ENCODE peak calls at places on chromosomes 5 and 9, in four cellular contexts. F is GM23248, C is mesenchymal stem cell, S is endodermal cell. X is an unnamed sample.

GRCh38 chr9:19946446-19947109 is 157.7 kb upstream of the SLC24A2 start:
- DNase-seq in F (peak; percentile 55), C (peak; percentile 23), S (peak; percentile 56), X (no peak)

GRCh38 chr5:6598351-6598900 is 34.4 kb downstream of the NSUN2 start:
- DNase-seq in F (peak; percentile 70), C (no peak), S (peak; percentile 40), X (no peak)

GRCh38 chr5:137891849-137892248 is 2.6 kb downstream of the PKD2L2 start:
- DNase-seq in F (no peak), C (no peak), S (no peak), X (no peak)

GRCh38 chr5:116084231-116084630 is 594 bp upstream of the COMMD10 start:
- DNase-seq in F (peak; percentile 63), C (peak; percentile 45), S (no peak), X (no peak)

GRCh38 chr5:179765400-179765799 is 28.4 kb upstream of the LTC4S start:
- DNase-seq in F (peak; percentile 94), C (peak; percentile 97), S (no peak), X (no peak)

GRCh38 chr5:90675222-90675621 is 116.6 kb downstream of the ADGRV1 start:
- DNase-seq in F (no peak), C (no peak), S (no peak), X (no peak)

GRCh38 chr5:76468625-76469410 is 65.7 kb downstream of the IQGAP2 start:
- DNase-seq in F (no peak), C (no peak), S (no peak), X (no peak)

GRCh38 chr5:171675511-171675910 is 110.1 kb upstream of the SMIM23 start:
- DNase-seq in F (no peak), C (no peak), S (no peak), X (no peak)

GRCh38 chr5:132883261-132883834 is 9.9 kb downstream of the LEAP2 start:
- DNase-seq in F (peak; percentile 89), C (peak; percentile 82), S (peak; percentile 66), X (no peak)

GRCh38 chr5:157252741-157253465 is 13.0 kb upstream of the CYFIP2 start:
- DNase-seq in F (peak; percentile 45), C (peak; percentile 28), S (no peak), X (no peak)

GRCh38 chr9:127919253-127919815 is 2.5 kb upstream of the ST6GALNAC4 start:
- DNase-seq in F (peak; percentile 100), C (peak; percentile 100), S (no peak), X (peak; percentile 96)

GRCh38 chr9:127921592-127922120 is 4.8 kb upstream of the ST6GALNAC4 start:
- DNase-seq in F (peak; percentile 71), C (peak; percentile 58), S (peak; percentile 90), X (peak; percentile 88)

GRCh38 chr9:127918201-127919107 is 1.6 kb upstream of the ST6GALNAC4 start:
- DNase-seq in F (peak; percentile 72), C (peak; percentile 43), S (peak; percentile 79), X (peak; percentile 71)

GRCh38 chr9:127923046-127923445 is 6.2 kb upstream of the ST6GALNAC4 start:
- DNase-seq in F (no peak), C (no peak), S (peak; percentile 83), X (no peak)

GRCh38 chr9:127920794-127921193 is 4.0 kb upstream of the ST6GALNAC4 start:
- DNase-seq in F (no peak), C (no peak), S (no peak), X (no peak)
- H3K4me1 ChIP-seq in F (peaks cover 49% of the 10 kb centered on the region), C (peaks cover 36% of the 10 kb centered on the region), S (no peaks in the 10 kb centered on the region), X (no peaks in the 10 kb centered on the region)

GRCh38 chr5:146118325-146118724 is 12.9 kb upstream of the PLAC8L1 start:
- DNase-seq in F (no peak), C (no peak), S (no peak), X (no peak)
- H3K27ac ChIP-seq in F (no peak overlapping the region), C (no peak overlapping the region), S (no peak overlapping the region), X (no peak overlapping the region)

GRCh38 chr9:84478996-84479395 is 138.4 kb upstream of the SLC28A3 start:
- DNase-seq in F (peak; percentile 24), C (no peak), S (no peak), X (no peak)
- H3K9ac ChIP-seq in F (no peak overlapping the region), C (no peak overlapping the region), S (no peak overlapping the region), X (no peak overlapping the region)

GRCh38 chr9:129840024-129840423 is 4.8 kb downstream of the USP20 start:
- DNase-seq in F (no peak), C (no peak), S (no peak), X (no peak)

GRCh38 chr9:129849901-129850300 is 14.6 kb downstream of the USP20 start:
- DNase-seq in F (no peak), C (no peak), S (no peak), X (no peak)

GRCh38 chr9:129849042-129849441 is 13.8 kb downstream of the USP20 start:
- DNase-seq in F (no peak), C (no peak), S (no peak), X (no peak)

GRCh38 chr9:129841071-129841470 is 5.8 kb downstream of the USP20 start:
- DNase-seq in F (no peak), C (no peak), S (no peak), X (no peak)

DNA sequence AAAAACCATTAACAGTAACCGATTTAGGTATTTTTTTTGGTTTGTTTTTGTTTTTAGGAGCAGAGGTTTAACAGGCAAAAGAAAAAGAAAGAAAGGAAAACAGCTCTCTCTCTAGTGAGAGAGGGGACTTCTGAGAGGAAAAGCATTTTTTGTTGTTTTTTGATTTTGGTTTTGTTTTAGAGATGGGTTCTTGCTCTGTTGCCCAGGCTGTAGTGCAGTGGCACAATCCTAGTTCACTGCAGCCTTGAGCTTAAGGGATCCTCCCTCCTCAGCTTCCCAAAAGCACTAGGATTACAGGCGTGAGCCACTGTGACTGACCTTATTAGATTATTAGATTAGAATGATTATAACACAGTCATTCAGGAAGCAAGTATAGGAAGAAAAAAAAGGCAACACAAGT is 10.1 kb downstream of the USP20 start:
- DNase-seq in F (no peak), C (no peak), S (no peak), X (no peak)
- H3K4me1 ChIP-seq in F (no peaks in the 10 kb centered on the region), C (peaks cover 2% of the 10 kb centered on the region), S (no peaks in the 10 kb centered on the region), X (peaks cover under 1% of the 10 kb centered on the region)

GRCh38 chr5:102815084-102815483 is 60.0 kb downstream of the PAM start:
- DNase-seq in F (no peak), C (no peak), S (no peak), X (no peak)
- H3K27ac ChIP-seq in F (no peak overlapping the region), C (no peak overlapping the region), S (no peak overlapping the region), X (no peak overlapping the region)

GRCh38 chr9:16651445-16651964 is 219.0 kb downstream of the BNC2 start:
- DNase-seq in F (no peak), C (no peak), S (no peak), X (no peak)

GRCh38 chr9:16653491-16654407 is 216.7 kb downstream of the BNC2 start:
- DNase-seq in F (no peak), C (peak; percentile 54), S (no peak), X (no peak)

GRCh38 chr9:16656432-16657169 is 213.9 kb downstream of the BNC2 start:
- DNase-seq in F (no peak), C (no peak), S (no peak), X (no peak)

GRCh38 chr9:16654727-16655126 is 215.7 kb downstream of the BNC2 start:
- DNase-seq in F (no peak), C (no peak), S (no peak), X (no peak)

GRCh38 chr9:16652511-16653101 is 217.9 kb downstream of the BNC2 start:
- DNase-seq in F (no peak), C (peak; percentile 41), S (no peak), X (no peak)
- H3K9ac ChIP-seq in F (no peak overlapping the region), C (peak overlapping the region; percentile 91), S (no peak overlapping the region), X (no peak overlapping the region)

GRCh38 chr9:122832194-122832593 is 3.8 kb upstream of the PDCL start:
- DNase-seq in F (no peak), C (no peak), S (no peak), X (no peak)
- H3K4me1 ChIP-seq in F (peaks cover 2% of the 10 kb centered on the region), C (peaks cover 4% of the 10 kb centered on the region), S (no peaks in the 10 kb centered on the region), X (peaks cover under 1% of the 10 kb centered on the region)

GRCh38 chr5:38616061-38616460 is 59.6 kb upstream of the LIFR start:
- DNase-seq in F (peak; percentile 48), C (no peak), S (peak; percentile 44), X (no peak)
- H3K27ac ChIP-seq in F (no peak overlapping the region), C (no peak overlapping the region), S (no peak overlapping the region), X (no peak overlapping the region)

DNA sequence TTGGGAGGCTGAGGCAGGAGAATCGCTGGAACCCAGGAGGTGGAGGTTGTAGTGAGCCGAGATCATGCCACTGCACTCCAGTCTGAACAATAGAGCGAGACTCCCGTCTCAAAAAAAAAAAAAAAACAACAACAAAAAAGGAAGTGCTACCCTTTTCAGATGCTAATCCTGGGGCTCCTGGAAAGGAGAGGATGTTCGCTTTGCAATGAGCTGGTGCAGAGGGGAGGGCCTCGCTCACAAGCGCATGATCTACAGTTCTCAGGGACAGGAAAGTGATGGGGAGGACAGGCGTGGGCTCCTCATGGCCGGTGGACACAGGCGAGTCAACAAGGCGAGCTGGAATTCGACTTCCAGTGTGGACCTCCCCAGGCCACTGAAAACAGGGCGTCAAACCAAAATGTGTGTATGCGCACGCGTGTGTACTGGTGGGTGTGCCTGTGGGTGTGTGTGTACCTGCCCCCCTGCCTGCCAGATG is 54.2 kb downstream of the USP20 start:
- DNase-seq in F (no peak), C (no peak), S (peak; percentile 66), X (no peak)
- H3K9ac ChIP-seq in F (no peak overlapping the region), C (no peak overlapping the region), S (no peak overlapping the region), X (no peak overlapping the region)

GRCh38 chr9:123686849-123687233 is 243.1 kb downstream of the DENND1A start:
- DNase-seq in F (no peak), C (no peak), S (no peak), X (no peak)

GRCh38 chr9:123682746-123683145 is 247.2 kb downstream of the DENND1A start:
- DNase-seq in F (no peak), C (no peak), S (no peak), X (no peak)

GRCh38 chr9:123685489-123686083 is 244.3 kb downstream of the DENND1A start:
- DNase-seq in F (no peak), C (no peak), S (no peak), X (no peak)

GRCh38 chr9:123686131-123686848 is 243.6 kb downstream of the DENND1A start:
- DNase-seq in F (peak; percentile 45), C (no peak), S (no peak), X (no peak)

GRCh38 chr9:123684393-123685149 is 245.4 kb downstream of the DENND1A start:
- DNase-seq in F (no peak), C (no peak), S (no peak), X (no peak)
- H3K4me1 ChIP-seq in F (peaks cover 4% of the 10 kb centered on the region), C (peaks cover 1% of the 10 kb centered on the region), S (peaks cover 8% of the 10 kb centered on the region), X (peaks cover 28% of the 10 kb centered on the region)